ENCODE peak calls at places on chromosomes 7 and 10, in four cellular contexts. Y is GM13977; L is brain microvascular endothelial cell; H is CD4-positive, alpha-beta T cell. D is an unnamed sample.

GRCh38 chr7:35726654-35727053 is 31.7 kb upstream of the HERPUD2 start:
- DNase-seq in Y (no peak), L (no peak), H (no peak), D (no peak)

GRCh38 chr10:89966211-89966610 is 264.8 kb downstream of the KIF20B start:
- DNase-seq in Y (no peak), L (no peak), H (no peak), D (no peak)

GRCh38 chr7:133051066-133051465 is 30.8 kb downstream of the CHCHD3 start:
- DNase-seq in Y (peak; percentile 40), L (peak; percentile 46), H (no peak), D (no peak)

GRCh38 chr10:97687785-97688781 is 1.0 kb upstream of the AVPI1 start:
- DNase-seq in Y (no peak), L (peak; percentile 56), H (no peak), D (no peak)

GRCh38 chr10:124917168-124917938 is 24.6 kb upstream of the ZRANB1 start:
- DNase-seq in Y (peak; percentile 53), L (peak; percentile 44), H (peak; percentile 25), D (peak; percentile 55)

GRCh38 chr10:70551971-70552422 is 50.5 kb downstream of the PRF1 start:
- DNase-seq in Y (no peak), L (peak; percentile 91), H (no peak), D (peak; percentile 61)

GRCh38 chr7:20785211-20786048 is 1.3 kb downstream of the SP8 start:
- DNase-seq in Y (peak; percentile 46), L (no peak), H (no peak), D (no peak)

GRCh38 chr7:139886899-139887298 is 57.8 kb downstream of the TBXAS1 start:
- DNase-seq in Y (no peak), L (no peak), H (no peak), D (no peak)

GRCh38 chr10:57260175-57260574 is 899.1 kb upstream of the ZWINT start:
- DNase-seq in Y (no peak), L (no peak), H (no peak), D (no peak)

GRCh38 chr10:46543379-46544014 is 13.0 kb downstream of the GPRIN2 start:
- DNase-seq in Y (no peak), L (no peak), H (no peak), D (peak; percentile 40)

GRCh38 chr7:158603773-158604755 is 16.4 kb upstream of the PTPRN2 start:
- DNase-seq in Y (no peak), L (no peak), H (no peak), D (no peak)

GRCh38 chr7:43669286-43670081 is 59.8 kb downstream of the COA1 start:
- DNase-seq in Y (no peak), L (no peak), H (peak; percentile 54), D (peak; percentile 64)

DNA sequence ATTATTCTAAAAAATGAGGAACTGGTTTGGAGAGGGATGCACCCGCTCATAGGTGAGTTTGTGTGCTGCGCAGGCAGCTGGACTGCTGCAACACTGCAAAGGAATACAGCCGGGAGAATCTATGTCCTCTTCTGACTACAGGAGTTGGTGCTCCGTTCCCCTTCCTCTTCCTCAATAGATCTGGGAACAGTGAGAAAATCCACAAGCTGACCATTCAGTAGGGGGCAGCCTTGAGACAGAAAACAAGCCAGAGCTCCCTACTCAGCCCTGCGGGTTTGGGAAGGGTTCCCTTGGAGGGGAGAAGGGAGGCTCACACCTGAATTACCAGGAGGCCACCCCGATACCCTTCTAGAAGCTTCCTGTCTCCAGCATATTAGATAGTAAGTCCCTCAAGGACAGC is 87.3 kb upstream of the FOXI2 start:
- DNase-seq in Y (no peak), L (no peak), H (no peak), D (no peak)
- TF ChIP-seq CTCF in Y (peak; percentile 44), L (peak; percentile 16), H (no peak), D (no peak)

GRCh38 chr10:5588603-5589002 is 63.8 kb downstream of the CALML3 start:
- DNase-seq in Y (no peak), L (no peak), H (no peak), D (no peak)

GRCh38 chr10:5590816-5591215 is 66.1 kb downstream of the CALML3 start:
- DNase-seq in Y (no peak), L (no peak), H (no peak), D (no peak)

GRCh38 chr10:5588080-5588453 is 63.3 kb downstream of the CALML3 start:
- DNase-seq in Y (no peak), L (no peak), H (no peak), D (no peak)

GRCh38 chr10:5589963-5590511 is 65.3 kb downstream of the CALML3 start:
- DNase-seq in Y (no peak), L (peak; percentile 33), H (no peak), D (no peak)

DNA sequence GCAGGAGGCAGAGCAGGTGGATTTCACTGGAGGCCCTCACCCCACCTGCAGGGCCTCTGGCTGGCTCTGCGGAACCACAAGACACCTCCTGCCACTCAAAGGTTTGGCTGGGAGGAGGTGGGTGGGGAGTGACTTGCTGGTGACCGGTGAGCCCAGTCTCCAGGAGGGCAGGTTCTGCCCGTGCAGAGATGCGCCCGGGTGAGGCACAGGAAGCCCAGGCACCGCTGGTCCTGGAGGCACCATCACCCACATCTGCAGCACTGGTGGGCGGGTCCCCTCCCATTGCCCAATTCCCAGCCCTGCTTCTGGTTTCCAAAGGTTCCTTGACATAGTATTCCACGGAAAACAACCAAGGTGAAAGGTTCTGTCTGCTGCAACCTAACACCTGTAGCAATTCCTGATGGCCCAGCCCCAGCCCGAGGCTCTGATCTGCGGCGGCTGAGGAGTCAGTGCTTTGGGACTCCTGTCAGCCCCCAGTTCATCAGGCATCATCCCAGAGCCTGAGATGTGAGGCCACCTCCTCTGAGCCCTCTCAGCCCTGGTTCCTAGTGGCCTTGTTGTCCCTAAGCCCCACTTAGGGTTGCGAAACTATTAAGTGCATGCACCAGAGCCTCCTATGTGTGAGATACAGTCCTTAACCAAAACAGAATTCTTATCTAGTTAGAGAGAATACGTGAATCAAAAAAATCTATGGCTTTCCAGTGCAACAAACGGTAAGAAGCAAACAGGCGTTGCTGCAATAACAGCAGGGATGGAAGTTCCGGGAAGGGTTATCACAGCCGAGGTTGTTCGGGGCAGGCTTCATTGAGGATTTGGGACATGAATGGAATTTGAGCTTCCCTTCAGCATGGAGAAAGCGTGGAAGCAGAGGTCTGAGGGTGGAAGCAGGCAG is 64.6 kb downstream of the CALML3 start:
- DNase-seq in Y (no peak), L (no peak), H (no peak), D (no peak)
- TF ChIP-seq CTCF in Y (no peak), L (no peak), H (no peak), D (no peak)

GRCh38 chr7:76515999-76516443 is 5.7 kb downstream of the UPK3B start:
- DNase-seq in Y (peak; percentile 79), L (peak; percentile 36), H (peak; percentile 30), D (no peak)
- TF ChIP-seq CTCF in Y (peak; percentile 86), L (peak; percentile 99), H (peak; percentile 44), D (no peak)

GRCh38 chr10:48504141-48504885 is 100.6 kb downstream of the ARHGAP22 start:
- DNase-seq in Y (no peak), L (no peak), H (no peak), D (no peak)

GRCh38 chr10:48507933-48508830 is 96.7 kb downstream of the ARHGAP22 start:
- DNase-seq in Y (no peak), L (no peak), H (no peak), D (no peak)

GRCh38 chr10:48505394-48506112 is 99.3 kb downstream of the ARHGAP22 start:
- DNase-seq in Y (no peak), L (no peak), H (no peak), D (no peak)

GRCh38 chr10:48507494-48507893 is 97.4 kb downstream of the ARHGAP22 start:
- DNase-seq in Y (no peak), L (no peak), H (no peak), D (no peak)

DNA sequence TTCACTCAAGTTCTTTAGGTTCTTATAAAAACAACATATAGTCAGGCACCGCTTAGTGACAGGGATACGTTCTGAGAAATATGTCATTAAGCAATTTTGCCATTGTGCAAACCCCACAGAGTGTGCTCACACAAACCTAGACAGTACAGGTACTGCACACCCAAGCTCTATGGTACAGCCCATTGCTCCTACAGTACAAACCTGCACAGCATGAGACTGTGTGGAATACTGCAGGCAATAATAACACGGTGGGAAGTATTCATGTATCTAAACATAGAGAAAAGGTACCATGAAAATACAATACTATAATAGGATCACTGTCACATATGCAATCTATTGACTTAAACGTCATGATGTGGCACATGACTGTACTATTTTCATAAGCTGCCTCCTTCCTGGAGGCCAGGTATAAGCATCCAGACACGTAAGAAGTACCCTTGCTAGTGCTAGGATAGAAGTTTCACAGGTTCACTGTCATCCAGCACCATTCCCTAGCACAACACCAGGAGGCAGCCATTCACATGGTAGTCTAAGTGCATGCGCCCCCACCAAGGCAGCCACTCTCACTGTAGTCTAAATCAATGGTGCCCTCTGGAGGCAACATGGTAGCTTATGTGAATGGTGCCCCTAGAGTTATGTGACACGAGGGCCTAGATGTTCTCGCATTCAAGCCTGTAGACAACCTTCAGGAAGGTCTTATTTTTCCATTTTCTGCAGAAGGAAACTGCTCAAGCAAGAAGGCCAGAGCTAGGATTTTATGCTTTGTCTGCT is 98.5 kb downstream of the ARHGAP22 start:
- DNase-seq in Y (peak; percentile 51), L (peak; percentile 31), H (no peak), D (no peak)
- TF ChIP-seq CTCF in Y (peak; percentile 50), L (peak; percentile 51), H (no peak), D (no peak)

GRCh38 chr10:44731271-44731670 is 179.9 kb upstream of the TMEM72 start:
- DNase-seq in Y (no peak), L (no peak), H (no peak), D (no peak)

DNA sequence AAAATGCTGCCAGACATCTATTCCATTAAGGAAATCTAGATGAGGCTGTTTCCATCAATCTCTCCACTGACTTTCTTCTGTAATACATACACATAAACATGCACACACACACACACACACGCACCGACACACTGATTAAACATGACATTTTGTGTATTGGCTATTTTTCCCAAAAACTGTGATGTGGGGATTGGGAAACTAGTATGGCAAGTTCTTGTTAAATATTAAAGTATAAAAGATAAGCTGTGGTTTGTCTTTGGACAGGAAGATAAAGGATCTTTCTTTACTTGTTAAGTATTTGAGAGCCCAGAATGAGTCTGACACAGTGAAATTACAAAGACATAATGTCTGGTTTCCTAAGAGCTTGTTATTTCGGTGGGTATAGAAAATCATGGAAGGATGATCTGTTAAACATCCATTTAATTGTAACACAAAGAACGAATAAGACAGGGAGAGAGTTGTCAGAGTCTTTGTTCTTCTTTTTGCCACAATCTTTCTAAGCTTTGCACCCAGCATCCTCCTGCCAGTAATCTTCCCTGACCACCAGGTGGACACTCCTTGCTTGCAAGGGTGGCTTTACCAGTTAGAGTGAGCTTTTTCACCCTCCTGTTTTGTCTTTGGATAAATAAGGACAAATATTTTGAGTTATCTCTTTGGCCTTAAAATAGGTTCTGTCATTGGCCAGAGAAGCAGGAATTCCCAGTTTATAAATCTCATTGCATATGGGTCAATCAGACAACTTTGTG is 177.2 kb upstream of the TMEM72 start:
- DNase-seq in Y (no peak), L (no peak), H (no peak), D (no peak)
- TF ChIP-seq CTCF in Y (no peak), L (peak; percentile 71), H (no peak), D (no peak)

GRCh38 chr10:78033623-78034470 is at the start of gene RPS24:
- DNase-seq in Y (peak; percentile 90), L (peak; percentile 97), H (peak; percentile 94), D (peak; percentile 96)

GRCh38 chr10:78023741-78024140 is 5.6 kb downstream of the POLR3A start:
- DNase-seq in Y (no peak), L (no peak), H (no peak), D (no peak)

GRCh38 chr10:78025685-78026364 is 3.5 kb downstream of the POLR3A start:
- DNase-seq in Y (no peak), L (peak; percentile 35), H (no peak), D (no peak)

GRCh38 chr10:78029294-78030226 is at the start of gene POLR3A:
- DNase-seq in Y (peak; percentile 90), L (peak; percentile 99), H (peak; percentile 83), D (peak; percentile 98)

GRCh38 chr10:78028438-78029293 is 649 bp downstream of the POLR3A start:
- DNase-seq in Y (no peak), L (peak; percentile 29), H (peak; percentile 2), D (peak; percentile 69)
- TF ChIP-seq CTCF in Y (no peak), L (no peak), H (no peak), D (no peak)